ENCODE peak calls at places on chromosomes 3 and 15, in six cellular contexts. H is stomach, D is heart left ventricle, L is testis, V is Peyer's patch, O is HCT116. R is an unnamed sample.

GRCh38 chr15:96369825-96370621 is 39.5 kb downstream of the NR2F2 start:
- DNase-seq in H (no peak), D (no peak), L (no peak), V (no peak), O (no peak), R (no peak)

GRCh38 chr3:136547293-136547692 is 204.9 kb downstream of the STAG1 start:
- DNase-seq in H (no peak), D (no peak), L (no peak), V (no peak), O (no peak), R (no peak)

GRCh38 chr3:196186661-196187573 is 24.3 kb downstream of the ZDHHC19 start:
- DNase-seq in H (no peak), D (no peak), L (peak; percentile 63), V (peak; percentile 80), O (no peak), R (no peak)

GRCh38 chr3:140920029-140920428 is 21.6 kb upstream of the SLC25A36 start:
- DNase-seq in H (no peak), D (no peak), L (no peak), V (no peak), O (no peak), R (no peak)

GRCh38 chr3:113241292-113242033 is 30.1 kb downstream of the BOC start:
- DNase-seq in H (no peak), D (no peak), L (no peak), V (no peak), O (no peak), R (no peak)

GRCh38 chr3:14716593-14716992 is 41.7 kb downstream of the C3orf20 start:
- DNase-seq in H (no peak), D (no peak), L (no peak), V (no peak), O (no peak), R (no peak)

GRCh38 chr3:50519471-50520089 is 16.1 kb upstream of the CACNA2D2 start:
- DNase-seq in H (peak; percentile 81), D (peak; percentile 73), L (peak; percentile 77), V (peak; percentile 86), O (peak; percentile 60), R (no peak)

GRCh38 chr3:189363856-189364255 is 192.1 kb downstream of the TPRG1 start:
- DNase-seq in H (no peak), D (no peak), L (no peak), V (no peak), O (no peak), R (no peak)

GRCh38 chr15:36579792-36580431 is 486 bp downstream of the CDIN1 start:
- DNase-seq in H (peak; percentile 27), D (peak; percentile 66), L (peak; percentile 52), V (peak; percentile 55), O (no peak), R (peak; percentile 22)

GRCh38 chr15:79872358-79873017 is 24.3 kb downstream of the MTHFS start:
- DNase-seq in H (no peak), D (no peak), L (no peak), V (peak; percentile 47), O (no peak), R (peak; percentile 55)

GRCh38 chr15:79874242-79874641 is 22.6 kb downstream of the MTHFS start:
- DNase-seq in H (no peak), D (no peak), L (no peak), V (no peak), O (peak; percentile 35), R (no peak)

GRCh38 chr15:79878078-79878705 is 18.6 kb downstream of the MTHFS start:
- DNase-seq in H (no peak), D (no peak), L (no peak), V (no peak), O (peak; percentile 28), R (no peak)

GRCh38 chr15:79875213-79875612 is 21.6 kb downstream of the MTHFS start:
- DNase-seq in H (no peak), D (no peak), L (no peak), V (no peak), O (no peak), R (no peak)
- H3K9me3 ChIP-seq in H (peaks cover 60% of the 10 kb centered on the region), D (peaks cover 9% of the 10 kb centered on the region), L (no peaks in the 10 kb centered on the region), V (peaks cover 5% of the 10 kb centered on the region), O (peaks cover 6% of the 10 kb centered on the region), R (peaks cover 30% of the 10 kb centered on the region)

DNA sequence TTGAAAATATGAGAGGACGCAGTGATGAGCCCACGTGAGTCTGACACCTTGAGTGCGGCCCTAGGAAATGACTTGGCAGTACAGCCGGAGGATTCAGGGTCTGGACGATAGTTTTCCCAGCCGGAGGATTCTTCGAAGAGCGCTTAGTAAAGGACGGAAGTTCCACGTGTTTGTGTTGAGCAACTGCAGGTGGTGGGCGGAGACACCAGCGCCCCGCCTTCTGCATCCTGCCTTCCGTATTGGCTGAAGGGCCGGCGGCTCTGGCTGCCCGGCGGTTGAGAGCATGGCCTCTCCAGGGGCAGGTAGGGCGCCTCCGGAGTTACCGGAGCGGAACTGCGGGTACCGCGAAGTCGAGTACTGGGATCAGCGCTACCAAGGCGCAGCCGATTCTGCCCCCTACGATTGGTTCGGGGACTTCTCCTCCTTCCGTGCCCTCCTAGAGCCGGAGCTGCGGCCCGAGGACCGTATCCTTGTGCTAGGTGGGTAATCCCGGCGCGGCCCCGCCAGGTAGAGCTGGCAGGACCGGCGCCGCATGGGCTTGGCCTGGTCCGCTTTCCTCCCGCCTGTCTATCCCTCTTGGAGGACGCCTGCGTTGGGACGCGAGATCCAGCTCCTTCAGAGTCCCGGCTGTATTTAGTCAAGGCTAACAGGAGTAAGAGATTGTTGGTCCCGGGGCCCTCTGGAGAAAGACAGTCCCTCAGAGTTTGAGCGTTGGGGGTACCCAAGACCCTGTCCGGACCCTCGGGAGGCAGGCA is at the start of gene EEF1AKMT4:
- DNase-seq in H (peak; percentile 98), D (peak; percentile 96), L (peak; percentile 98), V (peak; percentile 99), O (peak; percentile 99), R (peak; percentile 97)
- TF ChIP-seq POLR2A in H (no peak), D (peak; percentile 46), L (no peak), V (no peak), O (peak; percentile 64), R (no peak)

GRCh38 chr3:122101646-122102045 is 46.5 kb downstream of the CD86 start:
- DNase-seq in H (no peak), D (no peak), L (no peak), V (no peak), O (peak; percentile 65), R (no peak)
- TF ChIP-seq CTCF in H (peak; percentile 44), D (peak; percentile 40), L (no peak), V (no peak), O (peak; percentile 64), R (no peak)

GRCh38 chr3:127113571-127113891 is 79.4 kb upstream of the PRR23E start:
- DNase-seq in H (no peak), D (no peak), L (no peak), V (no peak), O (no peak), R (peak; percentile 4)
- H3K9me3 ChIP-seq in H (peaks cover 26% of the 10 kb centered on the region), D (peaks cover 5% of the 10 kb centered on the region), L (no peaks in the 10 kb centered on the region), V (no peaks in the 10 kb centered on the region), O (peaks cover 8% of the 10 kb centered on the region), R (peaks cover 6% of the 10 kb centered on the region)

DNA sequence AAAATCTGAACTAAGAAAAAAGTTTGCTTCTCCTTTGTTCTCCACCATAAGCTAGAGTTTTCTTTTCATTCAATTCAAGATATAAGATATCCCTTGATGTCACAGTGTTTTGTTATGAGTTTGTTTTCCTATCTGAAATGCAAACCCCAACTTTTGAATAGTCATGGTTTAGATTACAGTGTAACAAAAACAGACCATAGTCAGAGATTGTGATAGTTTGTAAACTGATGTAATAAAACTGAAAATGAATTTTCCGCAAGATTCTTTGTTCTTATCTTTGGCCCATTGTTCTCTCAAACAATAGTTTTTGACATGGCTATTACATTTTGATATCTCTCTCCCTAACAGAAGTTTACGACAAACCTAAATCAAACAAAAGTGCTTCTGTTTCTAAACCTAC is 121.7 kb upstream of the GADL1 start:
- DNase-seq in H (no peak), D (no peak), L (no peak), V (no peak), O (no peak), R (no peak)
- TF ChIP-seq POLR2A in H (no peak), D (no peak), L (no peak), V (no peak), O (no peak), R (no peak)

DNA sequence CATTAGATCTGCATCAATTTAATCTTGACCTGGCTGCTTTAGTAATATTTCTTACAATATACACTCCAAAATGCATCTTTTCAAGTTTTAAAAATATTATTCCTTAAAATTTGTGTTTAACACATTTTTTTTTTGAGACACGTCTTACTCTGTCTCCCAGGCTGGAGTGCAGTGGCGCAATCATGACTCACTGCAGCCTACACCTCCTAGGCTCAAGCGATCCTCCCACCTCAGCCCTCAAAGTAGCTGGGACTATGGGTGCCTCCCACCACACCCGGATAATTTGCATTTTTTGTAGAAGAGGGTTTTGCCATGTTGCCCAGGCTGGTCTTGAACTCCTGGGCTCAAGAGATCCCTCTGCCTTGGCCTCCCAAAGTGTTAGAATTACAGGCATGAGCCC is 73.6 kb downstream of the ETV5 start:
- DNase-seq in H (no peak), D (no peak), L (no peak), V (no peak), O (no peak), R (no peak)
- TF ChIP-seq CTCF in H (no peak), D (no peak), L (no peak), V (no peak), O (no peak), R (no peak)

DNA sequence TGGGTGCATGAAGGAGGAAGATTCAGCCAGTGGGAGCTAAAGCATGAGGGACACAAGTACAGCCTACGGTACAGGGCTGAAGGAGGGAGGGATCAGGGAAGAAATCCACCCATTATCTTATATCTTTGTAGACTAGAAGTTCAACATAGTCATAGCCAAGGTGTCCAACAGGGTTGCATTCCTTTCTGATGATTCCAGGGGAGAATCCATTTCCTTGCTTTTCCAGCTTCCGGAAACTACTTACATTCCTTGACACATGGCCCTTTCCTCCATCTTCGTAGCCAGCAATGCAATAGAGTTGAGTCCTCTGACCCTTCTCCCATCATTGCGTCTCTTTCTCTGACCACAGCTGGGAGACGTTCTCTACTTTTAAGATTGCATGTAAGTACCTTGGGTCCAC is 471.0 kb upstream of the SEMA6D start:
- DNase-seq in H (no peak), D (no peak), L (no peak), V (no peak), O (no peak), R (no peak)
- H3K9me3 ChIP-seq in H (no peaks in the 10 kb centered on the region), D (no peaks in the 10 kb centered on the region), L (no peaks in the 10 kb centered on the region), V (no peaks in the 10 kb centered on the region), O (peaks cover 38% of the 10 kb centered on the region), R (no peaks in the 10 kb centered on the region)

GRCh38 chr15:75714195-75714594 is 1.5 kb upstream of the CSPG4 start:
- DNase-seq in H (no peak), D (no peak), L (no peak), V (no peak), O (no peak), R (no peak)

GRCh38 chr15:75713338-75713895 is 769 bp upstream of the CSPG4 start:
- DNase-seq in H (peak; percentile 42), D (no peak), L (no peak), V (no peak), O (no peak), R (no peak)

GRCh38 chr15:75718326-75718725 is 5.7 kb upstream of the CSPG4 start:
- DNase-seq in H (peak; percentile 49), D (peak; percentile 30), L (no peak), V (peak; percentile 64), O (no peak), R (no peak)

GRCh38 chr15:75712668-75713337 is at the start of gene CSPG4:
- DNase-seq in H (peak; percentile 57), D (peak; percentile 84), L (peak; percentile 56), V (no peak), O (no peak), R (peak; percentile 90)
- TF ChIP-seq POLR2A in H (no peak), D (peak; percentile 77), L (no peak), V (no peak), O (peak; percentile 71), R (no peak)